ENCODE peak calls at places on chromosomes 5 and 9, in six cellular contexts. L, Q, P, X, N and Y are unnamed samples.

GRCh38 chr9:137107312-137107921 is 7.1 kb downstream of the DPP7 start:
- DNase-seq in L (no peak), Q (no peak), P (no peak), X (no peak), N (no peak), Y (no peak)

GRCh38 chr9:92969516-92970466 is 22.5 kb downstream of the FGD3 start:
- DNase-seq in L (peak; percentile 52), Q (no peak), P (no peak), X (no peak), N (no peak), Y (peak; percentile 54)

GRCh38 chr5:171421331-171422262 is 2.1 kb downstream of the FGF18 start:
- DNase-seq in L (no peak), Q (no peak), P (no peak), X (no peak), N (no peak), Y (peak; percentile 31)

GRCh38 chr5:17340816-17341215 is 123.4 kb downstream of the BASP1 start:
- DNase-seq in L (no peak), Q (peak; percentile 51), P (no peak), X (no peak), N (no peak), Y (no peak)

GRCh38 chr9:130330202-130330601 is 64.6 kb downstream of the HMCN2 start:
- DNase-seq in L (no peak), Q (no peak), P (no peak), X (no peak), N (no peak), Y (no peak)

GRCh38 chr5:152397581-152397980 is 7.5 kb downstream of the NMUR2 start:
- DNase-seq in L (no peak), Q (no peak), P (no peak), X (no peak), N (no peak), Y (no peak)

GRCh38 chr5:68795190-68795589 is 298.6 kb upstream of the SLC30A5 start:
- DNase-seq in L (no peak), Q (no peak), P (no peak), X (no peak), N (no peak), Y (no peak)

GRCh38 chr5:88594441-88594840 is 288.5 kb downstream of the MEF2C start:
- DNase-seq in L (no peak), Q (no peak), P (no peak), X (no peak), N (no peak), Y (no peak)

GRCh38 chr9:136409557-136410455 is 608 bp downstream of the ENTR1 start:
- DNase-seq in L (no peak), Q (peak; percentile 33), P (peak; percentile 54), X (no peak), N (peak; percentile 67), Y (no peak)

GRCh38 chr5:67202830-67203229 is 6.2 kb upstream of the CD180 start:
- DNase-seq in L (no peak), Q (no peak), P (no peak), X (no peak), N (peak; percentile 33), Y (no peak)

GRCh38 chr5:134026521-134027202 is 21.9 kb upstream of the VDAC1 start:
- DNase-seq in L (peak; percentile 64), Q (peak; percentile 74), P (peak; percentile 79), X (peak; percentile 19), N (peak; percentile 83), Y (peak; percentile 88)

GRCh38 chr9:75855509-75855908 is 35.0 kb upstream of the PCSK5 start:
- DNase-seq in L (no peak), Q (peak; percentile 28), P (no peak), X (no peak), N (peak; percentile 35), Y (no peak)